ENCODE peak calls at places on chromosomes 16 and 17, in eight cellular contexts. One of them, this sample, is unnamed.
A peak's percentile ranks its signal among the peaks of the same experiment; 100 is the strongest.

GRCh38 chr16:22274916-22275315 is 22.3 kb upstream of the POLR3E start:
- DNase-seq in psoas muscle: no peak
- DNase-seq in ovary: no peak
- DNase-seq in IMR-90: no peak
- DNase-seq in ascending aorta: no peak
- DNase-seq in tibial nerve: no peak
- DNase-seq in uterus: no peak
- DNase-seq in transverse colon: no peak
- DNase-seq in this sample: no peak

GRCh38 chr17:43384476-43384862 is 14.3 kb upstream of the ARL4D start:
- DNase-seq in tibial nerve: no peak
- DNase-seq in IMR-90: no peak
- DNase-seq in ovary: peak; percentile 19
- DNase-seq in psoas muscle: no peak
- DNase-seq in transverse colon: peak; percentile 64
- DNase-seq in uterus: no peak
- DNase-seq in ascending aorta: no peak
- DNase-seq in this sample: no peak

GRCh38 chr17:42010898-42011516 is 6.2 kb downstream of the DNAJC7 start:
- DNase-seq in uterus: no peak
- DNase-seq in tibial nerve: no peak
- DNase-seq in IMR-90: peak; percentile 22
- DNase-seq in ascending aorta: no peak
- DNase-seq in psoas muscle: no peak
- DNase-seq in ovary: no peak
- DNase-seq in transverse colon: no peak
- DNase-seq in this sample: no peak

GRCh38 chr16:66552288-66553143 is at the start of gene CKLF:
- DNase-seq in tibial nerve: peak; percentile 81
- DNase-seq in ascending aorta: peak; percentile 54
- DNase-seq in transverse colon: peak; percentile 93
- DNase-seq in psoas muscle: peak; percentile 95
- DNase-seq in ovary: peak; percentile 95
- DNase-seq in IMR-90: peak; percentile 83
- DNase-seq in uterus: peak; percentile 85
- DNase-seq in this sample: peak; percentile 88

GRCh38 chr16:56824335-56824734 is 40.7 kb upstream of the SLC12A3 start:
- DNase-seq in ovary: no peak
- DNase-seq in uterus: no peak
- DNase-seq in IMR-90: no peak
- DNase-seq in transverse colon: peak; percentile 69
- DNase-seq in tibial nerve: no peak
- DNase-seq in psoas muscle: no peak
- DNase-seq in ascending aorta: no peak
- DNase-seq in this sample: no peak

GRCh38 chr17:41740506-41740905 is 6.1 kb upstream of the HAP1 start:
- DNase-seq in tibial nerve: no peak
- DNase-seq in IMR-90: no peak
- DNase-seq in uterus: no peak
- DNase-seq in transverse colon: no peak
- DNase-seq in ascending aorta: no peak
- DNase-seq in psoas muscle: no peak
- DNase-seq in ovary: no peak
- DNase-seq in this sample: no peak

GRCh38 chr17:82316651-82317393 is 586 bp downstream of the CD7 start:
- DNase-seq in ovary: no peak
- DNase-seq in psoas muscle: no peak
- DNase-seq in transverse colon: no peak
- DNase-seq in tibial nerve: no peak
- DNase-seq in IMR-90: no peak
- DNase-seq in uterus: no peak
- DNase-seq in ascending aorta: no peak
- DNase-seq in this sample: no peak

GRCh38 chr17:78133971-78134898 is 3.7 kb downstream of the TMC8 start:
- DNase-seq in uterus: no peak
- DNase-seq in ovary: no peak
- DNase-seq in IMR-90: peak; percentile 12
- DNase-seq in psoas muscle: peak; percentile 67
- DNase-seq in transverse colon: peak; percentile 82
- DNase-seq in tibial nerve: peak; percentile 43
- DNase-seq in ascending aorta: no peak
- DNase-seq in this sample: no peak

GRCh38 chr17:39141294-39141693 is 10.1 kb downstream of the PLXDC1 start:
- DNase-seq in ascending aorta: no peak
- DNase-seq in psoas muscle: no peak
- DNase-seq in transverse colon: no peak
- DNase-seq in IMR-90: no peak
- DNase-seq in ovary: no peak
- DNase-seq in tibial nerve: no peak
- DNase-seq in uterus: no peak
- DNase-seq in this sample: no peak

GRCh38 chr17:7842380-7842949 is 8.4 kb downstream of the KDM6B start:
- DNase-seq in ovary: peak; percentile 81
- DNase-seq in IMR-90: peak; percentile 97
- DNase-seq in tibial nerve: peak; percentile 67
- DNase-seq in transverse colon: peak; percentile 82
- DNase-seq in psoas muscle: peak; percentile 86
- DNase-seq in ascending aorta: peak; percentile 85
- DNase-seq in uterus: peak; percentile 85
- DNase-seq in this sample: peak; percentile 49

DNA sequence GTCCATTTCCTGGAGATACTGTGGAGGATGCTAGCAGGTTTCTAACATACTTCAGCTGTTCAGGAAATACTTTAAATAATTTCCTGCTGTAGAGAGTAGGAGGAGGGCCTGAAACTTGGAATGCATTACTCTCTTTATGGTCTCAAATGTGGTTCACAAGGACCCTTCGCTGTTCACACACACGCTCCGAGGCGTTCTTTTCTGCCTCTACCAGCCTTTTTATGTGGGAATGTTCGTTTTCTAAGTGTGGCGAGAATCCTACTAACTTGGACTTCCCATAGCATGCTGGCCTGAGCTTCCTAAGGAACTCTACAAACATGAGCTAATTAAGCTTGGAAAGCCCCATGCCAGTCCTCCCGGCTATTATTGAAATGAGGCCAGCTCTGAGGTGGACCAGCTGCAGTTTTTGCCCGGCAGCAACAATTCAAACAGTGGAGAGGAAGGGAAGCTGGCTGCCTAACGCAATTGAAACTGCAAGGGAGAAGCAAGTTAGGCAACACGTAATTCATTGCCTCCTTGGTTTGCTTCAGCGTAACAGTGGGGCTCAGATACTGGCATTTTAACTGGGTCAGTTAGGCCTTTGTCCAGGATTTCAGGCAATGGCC is 18.9 kb downstream of the KPNA2 start:
- DNase-seq in ascending aorta: no peak
- DNase-seq in IMR-90: peak; percentile 84
- DNase-seq in tibial nerve: no peak
- DNase-seq in transverse colon: no peak
- DNase-seq in psoas muscle: no peak
- DNase-seq in ovary: no peak
- DNase-seq in uterus: peak; percentile 36
- DNase-seq in this sample: peak; percentile 21
- H3K27ac ChIP-seq in ascending aorta: peak overlapping the region; percentile 55
- H3K27ac ChIP-seq in IMR-90: peak overlapping the region; percentile 92
- H3K27ac ChIP-seq in tibial nerve: no peak overlapping the region
- H3K27ac ChIP-seq in transverse colon: peak overlapping the region; percentile 10
- H3K27ac ChIP-seq in psoas muscle: peak overlapping the region; percentile 46
- H3K27ac ChIP-seq in ovary: no peak overlapping the region
- H3K27ac ChIP-seq in uterus: peak overlapping the region; percentile 46
- H3K27ac ChIP-seq in this sample: no peak overlapping the region

GRCh38 chr16:88019847-88020512 is 68.7 kb downstream of the BANP start:
- DNase-seq in IMR-90: no peak
- DNase-seq in ovary: peak; percentile 43
- DNase-seq in psoas muscle: no peak
- DNase-seq in tibial nerve: no peak
- DNase-seq in transverse colon: no peak
- DNase-seq in ascending aorta: no peak
- DNase-seq in uterus: no peak
- DNase-seq in this sample: no peak
- H3K27ac ChIP-seq in IMR-90: no peak overlapping the region
- H3K27ac ChIP-seq in ovary: no peak overlapping the region
- H3K27ac ChIP-seq in psoas muscle: no peak overlapping the region
- H3K27ac ChIP-seq in tibial nerve: no peak overlapping the region
- H3K27ac ChIP-seq in transverse colon: no peak overlapping the region
- H3K27ac ChIP-seq in ascending aorta: no peak overlapping the region
- H3K27ac ChIP-seq in uterus: no peak overlapping the region
- H3K27ac ChIP-seq in this sample: no peak overlapping the region

GRCh38 chr16:15575293-15576049 is 67.5 kb downstream of the MARF1 start:
- DNase-seq in ascending aorta: no peak
- DNase-seq in psoas muscle: no peak
- DNase-seq in ovary: no peak
- DNase-seq in uterus: no peak
- DNase-seq in transverse colon: no peak
- DNase-seq in IMR-90: no peak
- DNase-seq in tibial nerve: no peak
- DNase-seq in this sample: no peak
- H3K27ac ChIP-seq in ascending aorta: no peak overlapping the region
- H3K27ac ChIP-seq in psoas muscle: peak overlapping the region; percentile 67
- H3K27ac ChIP-seq in ovary: no peak overlapping the region
- H3K27ac ChIP-seq in uterus: no peak overlapping the region
- H3K27ac ChIP-seq in transverse colon: peak overlapping the region; percentile 86
- H3K27ac ChIP-seq in IMR-90: no peak overlapping the region
- H3K27ac ChIP-seq in tibial nerve: no peak overlapping the region
- H3K27ac ChIP-seq in this sample: no peak overlapping the region

GRCh38 chr17:48038687-48039086 is 1.1 kb upstream of the COPZ2 start:
- DNase-seq in psoas muscle: no peak
- DNase-seq in IMR-90: no peak
- DNase-seq in ovary: no peak
- DNase-seq in transverse colon: no peak
- DNase-seq in tibial nerve: no peak
- DNase-seq in ascending aorta: no peak
- DNase-seq in uterus: no peak
- DNase-seq in this sample: no peak

GRCh38 chr17:48037924-48038323 is 327 bp upstream of the COPZ2 start:
- DNase-seq in tibial nerve: no peak
- DNase-seq in ovary: no peak
- DNase-seq in psoas muscle: no peak
- DNase-seq in uterus: no peak
- DNase-seq in transverse colon: no peak
- DNase-seq in IMR-90: no peak
- DNase-seq in ascending aorta: no peak
- DNase-seq in this sample: no peak

GRCh38 chr17:48036693-48037035 is 933 bp downstream of the COPZ2 start:
- DNase-seq in ascending aorta: no peak
- DNase-seq in psoas muscle: no peak
- DNase-seq in uterus: no peak
- DNase-seq in IMR-90: no peak
- DNase-seq in tibial nerve: no peak
- DNase-seq in transverse colon: no peak
- DNase-seq in ovary: no peak
- DNase-seq in this sample: no peak

GRCh38 chr17:48031966-48032365 is 5.6 kb downstream of the COPZ2 start:
- DNase-seq in ovary: peak; percentile 13
- DNase-seq in ascending aorta: no peak
- DNase-seq in tibial nerve: no peak
- DNase-seq in transverse colon: no peak
- DNase-seq in psoas muscle: no peak
- DNase-seq in uterus: no peak
- DNase-seq in IMR-90: no peak
- DNase-seq in this sample: no peak

GRCh38 chr17:48037036-48037881 is at the start of gene COPZ2:
- DNase-seq in tibial nerve: peak; percentile 65
- DNase-seq in psoas muscle: peak; percentile 90
- DNase-seq in uterus: peak; percentile 63
- DNase-seq in ovary: peak; percentile 72
- DNase-seq in transverse colon: peak; percentile 69
- DNase-seq in IMR-90: peak; percentile 44
- DNase-seq in ascending aorta: peak; percentile 21
- DNase-seq in this sample: no peak
- H3K27ac ChIP-seq in tibial nerve: peak within 1 kb of the TSS; percentile 66
- H3K27ac ChIP-seq in psoas muscle: peak within 1 kb of the TSS; percentile 90
- H3K27ac ChIP-seq in uterus: peak within 1 kb of the TSS; percentile 58
- H3K27ac ChIP-seq in ovary: no peak within 1 kb of the TSS
- H3K27ac ChIP-seq in transverse colon: peak within 1 kb of the TSS; percentile 71
- H3K27ac ChIP-seq in IMR-90: peak within 1 kb of the TSS; percentile 66
- H3K27ac ChIP-seq in ascending aorta: peak within 1 kb of the TSS; percentile 83
- H3K27ac ChIP-seq in this sample: no peak within 1 kb of the TSS

GRCh38 chr16:30755955-30756780 is 5.7 kb downstream of the CFAP119 start:
- DNase-seq in tibial nerve: no peak
- DNase-seq in IMR-90: no peak
- DNase-seq in psoas muscle: no peak
- DNase-seq in uterus: no peak
- DNase-seq in ovary: no peak
- DNase-seq in transverse colon: no peak
- DNase-seq in ascending aorta: no peak
- DNase-seq in this sample: no peak
- H3K27ac ChIP-seq in tibial nerve: no peak overlapping the region
- H3K27ac ChIP-seq in IMR-90: no peak overlapping the region
- H3K27ac ChIP-seq in psoas muscle: no peak overlapping the region
- H3K27ac ChIP-seq in uterus: no peak overlapping the region
- H3K27ac ChIP-seq in ovary: no peak overlapping the region
- H3K27ac ChIP-seq in transverse colon: no peak overlapping the region
- H3K27ac ChIP-seq in ascending aorta: no peak overlapping the region
- H3K27ac ChIP-seq in this sample: no peak overlapping the region

GRCh38 chr16:84182680-84183571 is 3.9 kb downstream of the TAF1C start:
- DNase-seq in IMR-90: no peak
- DNase-seq in ascending aorta: no peak
- DNase-seq in psoas muscle: no peak
- DNase-seq in tibial nerve: no peak
- DNase-seq in uterus: no peak
- DNase-seq in transverse colon: no peak
- DNase-seq in ovary: no peak
- DNase-seq in this sample: no peak
- H3K27ac ChIP-seq in IMR-90: no peak overlapping the region
- H3K27ac ChIP-seq in ascending aorta: no peak overlapping the region
- H3K27ac ChIP-seq in psoas muscle: no peak overlapping the region
- H3K27ac ChIP-seq in tibial nerve: no peak overlapping the region
- H3K27ac ChIP-seq in uterus: no peak overlapping the region
- H3K27ac ChIP-seq in transverse colon: no peak overlapping the region
- H3K27ac ChIP-seq in ovary: no peak overlapping the region
- H3K27ac ChIP-seq in this sample: no peak overlapping the region

GRCh38 chr16:9859706-9860105 is 322.5 kb downstream of the GRIN2A start:
- DNase-seq in transverse colon: no peak
- DNase-seq in tibial nerve: no peak
- DNase-seq in IMR-90: no peak
- DNase-seq in ovary: no peak
- DNase-seq in ascending aorta: no peak
- DNase-seq in uterus: no peak
- DNase-seq in psoas muscle: no peak
- DNase-seq in this sample: no peak
- H3K27ac ChIP-seq in transverse colon: no peak overlapping the region
- H3K27ac ChIP-seq in tibial nerve: no peak overlapping the region
- H3K27ac ChIP-seq in IMR-90: no peak overlapping the region
- H3K27ac ChIP-seq in ovary: no peak overlapping the region
- H3K27ac ChIP-seq in ascending aorta: no peak overlapping the region
- H3K27ac ChIP-seq in uterus: no peak overlapping the region
- H3K27ac ChIP-seq in psoas muscle: no peak overlapping the region
- H3K27ac ChIP-seq in this sample: no peak overlapping the region

This sample was measured in caudate nucleus.